ENCODE peak calls at places on chromosomes 7 and 10, in nine cellular contexts. K is AG04450; R is pancreas; Z is cardiac muscle cell; B is CD4-positive, alpha-beta T cell; I is prostate gland; V is Panc1; L is lower lobe of right lung; M is lung. T is an unnamed sample.

GRCh38 chr10:78894841-78895195 is 173.9 kb upstream of the ZMIZ1 start:
- DNase-seq in K (no peak), R (no peak), Z (no peak), B (no peak), I (no peak), V (no peak), L (no peak), M (peak; percentile 16), T (no peak)

GRCh38 chr7:56078196-56078595 is 14.1 kb downstream of the SUMF2 start:
- DNase-seq in K (no peak), R (no peak), Z (no peak), B (no peak), I (no peak), V (no peak), L (no peak), M (no peak), T (no peak)

GRCh38 chr10:16116404-16117304 is 256.3 kb upstream of the MINDY3 start:
- DNase-seq in K (no peak), R (no peak), Z (peak; percentile 41), B (no peak), I (no peak), V (no peak), L (no peak), M (no peak), T (no peak)

GRCh38 chr7:155280446-155281410 is 16.9 kb upstream of the INSIG1 start:
- DNase-seq in K (no peak), R (no peak), Z (no peak), B (no peak), I (no peak), V (no peak), L (no peak), M (no peak), T (no peak)

GRCh38 chr7:45068236-45069023 is 20.3 kb downstream of the NACAD start:
- DNase-seq in K (no peak), R (no peak), Z (no peak), B (no peak), I (no peak), V (no peak), L (no peak), M (no peak), T (no peak)

GRCh38 chr7:30770936-30771858 is at the start of gene MINDY4:
- DNase-seq in K (peak; percentile 46), R (peak; percentile 83), Z (peak; percentile 81), B (peak; percentile 70), I (peak; percentile 62), V (no peak), L (peak; percentile 89), M (peak; percentile 74), T (peak; percentile 52)

GRCh38 chr7:134949171-134949570 is 37.1 kb upstream of the AGBL3 start:
- DNase-seq in K (no peak), R (no peak), Z (no peak), B (no peak), I (no peak), V (no peak), L (no peak), M (no peak), T (no peak)

GRCh38 chr10:44834131-44834530 is 77.0 kb upstream of the TMEM72 start:
- DNase-seq in K (no peak), R (no peak), Z (no peak), B (no peak), I (no peak), V (no peak), L (no peak), M (no peak), T (no peak)

GRCh38 chr10:122062831-122063674 is 74.1 kb downstream of the TACC2 start:
- DNase-seq in K (peak; percentile 45), R (peak; percentile 88), Z (peak; percentile 49), B (no peak), I (peak; percentile 96), V (peak; percentile 97), L (peak; percentile 86), M (peak; percentile 83), T (peak; percentile 88)

GRCh38 chr10:2994562-2994961 is 72.8 kb upstream of the PFKP start:
- DNase-seq in K (no peak), R (no peak), Z (no peak), B (no peak), I (no peak), V (no peak), L (no peak), M (no peak), T (no peak)

GRCh38 chr7:112232212-112232978 is 25.9 kb downstream of the ZNF277 start:
- DNase-seq in K (no peak), R (no peak), Z (no peak), B (no peak), I (no peak), V (no peak), L (no peak), M (no peak), T (no peak)

GRCh38 chr7:116187400-116187799 is 22.9 kb upstream of the TES start:
- DNase-seq in K (no peak), R (no peak), Z (no peak), B (no peak), I (no peak), V (no peak), L (no peak), M (no peak), T (no peak)

GRCh38 chr10:3955493-3955892 is 170.5 kb upstream of the KLF6 start:
- DNase-seq in K (no peak), R (no peak), Z (peak; percentile 75), B (no peak), I (no peak), V (no peak), L (no peak), M (no peak), T (no peak)

GRCh38 chr10:27252267-27253000 is 11.8 kb upstream of the ACBD5 start:
- DNase-seq in K (no peak), R (peak; percentile 73), Z (no peak), B (peak; percentile 82), I (no peak), V (no peak), L (peak; percentile 85), M (peak; percentile 78), T (peak; percentile 89)

GRCh38 chr7:55550838-55551537 is 21.3 kb downstream of the VOPP1 start:
- DNase-seq in K (no peak), R (no peak), Z (no peak), B (no peak), I (no peak), V (no peak), L (no peak), M (no peak), T (no peak)

DNA sequence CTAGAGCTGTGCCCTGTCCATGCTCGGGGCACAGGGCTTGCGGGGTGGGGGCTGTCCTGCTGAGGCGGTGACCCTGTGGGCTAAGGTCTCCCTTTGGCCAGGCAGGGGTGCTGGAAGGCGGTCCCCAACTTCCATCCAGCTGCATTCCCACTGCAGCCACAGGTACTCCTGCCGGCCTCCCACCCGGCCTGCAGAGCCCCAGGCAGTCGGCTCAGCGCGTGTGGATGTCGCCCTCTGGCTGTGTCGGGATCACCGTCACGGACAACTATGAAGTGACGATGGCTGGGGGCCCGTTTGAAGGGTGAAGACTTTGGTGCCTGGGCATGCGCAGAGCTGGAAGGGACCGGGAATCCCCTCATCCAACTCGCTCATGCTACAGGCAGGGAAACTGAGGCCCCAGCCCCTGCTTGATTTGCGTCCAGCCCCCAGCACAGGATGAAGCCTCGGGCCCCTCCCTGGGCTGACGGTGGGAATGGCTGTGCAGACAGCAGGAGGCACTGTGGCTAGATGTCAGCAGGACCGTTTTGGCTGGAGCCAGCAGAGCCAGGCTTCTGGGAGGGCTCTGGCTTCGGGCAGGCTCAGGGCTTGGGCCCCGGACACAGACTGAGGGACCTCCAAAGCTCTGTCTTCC is 2.3 kb upstream of the TMEM184A start:
- DNase-seq in K (no peak), R (peak; percentile 9), Z (peak; percentile 76), B (no peak), I (no peak), V (no peak), L (peak; percentile 51), M (no peak), T (no peak)
- TF ChIP-seq CTCF in K (peak; percentile 18), R (no peak), Z (no peak), B (no peak), I (peak; percentile 34), V (peak; percentile 89), L (peak; percentile 20), M (no peak), T (no peak)

GRCh38 chr7:12258074-12258473 is 47.0 kb downstream of the TMEM106B start:
- DNase-seq in K (no peak), R (no peak), Z (no peak), B (no peak), I (no peak), V (no peak), L (no peak), M (no peak), T (no peak)

GRCh38 chr7:12256025-12256570 is 45.0 kb downstream of the TMEM106B start:
- DNase-seq in K (no peak), R (no peak), Z (no peak), B (no peak), I (no peak), V (peak; percentile 58), L (no peak), M (no peak), T (no peak)

GRCh38 chr7:12257582-12257981 is 46.5 kb downstream of the TMEM106B start:
- DNase-seq in K (no peak), R (no peak), Z (no peak), B (no peak), I (no peak), V (no peak), L (no peak), M (no peak), T (no peak)
- H3K27ac ChIP-seq in K (no peak overlapping the region), R (no peak overlapping the region), Z (no peak overlapping the region), B (peak overlapping the region; percentile 37), I (no peak overlapping the region), V (peak overlapping the region; percentile 74), L (peak overlapping the region; percentile 40), M (no peak overlapping the region), T (peak overlapping the region; percentile 56)

GRCh38 chr10:104304346-104304745 is 33.9 kb downstream of the ITPRIP start:
- DNase-seq in K (no peak), R (no peak), Z (no peak), B (no peak), I (no peak), V (no peak), L (no peak), M (no peak), T (no peak)
- TF ChIP-seq CTCF in K (no peak), R (no peak), Z (no peak), B (no peak), I (no peak), V (no peak), L (no peak), M (no peak), T (no peak)

GRCh38 chr10:21191512-21191911 is 294.4 kb upstream of the NEBL start:
- DNase-seq in K (no peak), R (no peak), Z (no peak), B (no peak), I (no peak), V (no peak), L (no peak), M (no peak), T (no peak)

GRCh38 chr10:21197838-21198237 is 300.7 kb upstream of the NEBL start:
- DNase-seq in K (no peak), R (no peak), Z (no peak), B (no peak), I (no peak), V (no peak), L (no peak), M (no peak), T (no peak)

GRCh38 chr10:21195149-21195731 is 298.1 kb upstream of the NEBL start:
- DNase-seq in K (no peak), R (no peak), Z (no peak), B (no peak), I (peak; percentile 77), V (no peak), L (no peak), M (no peak), T (no peak)

GRCh38 chr10:21197006-21197405 is 299.9 kb upstream of the NEBL start:
- DNase-seq in K (no peak), R (no peak), Z (no peak), B (no peak), I (no peak), V (no peak), L (no peak), M (no peak), T (no peak)

GRCh38 chr10:21194510-21194993 is 297.4 kb upstream of the NEBL start:
- DNase-seq in K (no peak), R (no peak), Z (no peak), B (no peak), I (peak; percentile 60), V (no peak), L (peak; percentile 48), M (no peak), T (peak; percentile 53)
- H3K27ac ChIP-seq in K (no peak overlapping the region), R (peak overlapping the region; percentile 48), Z (no peak overlapping the region), B (no peak overlapping the region), I (peak overlapping the region; percentile 11), V (no peak overlapping the region), L (no peak overlapping the region), M (peak overlapping the region; percentile 22), T (peak overlapping the region; percentile 20)